ENCODE peak calls at places on chromosomes 2 and 18, in nine cellular contexts. E is choroid plexus epithelial cell, X is fibroblast of pulmonary artery, M is tibial artery, P is AG10803, R is lower lobe of right lung, N is thoracic aorta, H is transverse colon, A is endodermal cell. D is an unnamed sample.

GRCh38 chr2:165018207-165018606 is 62.9 kb upstream of the SLC38A11 start:
- DNase-seq in R (no peak), H (no peak), N (no peak), A (peak), E (peak), M (no peak), X (no peak), P (no peak), D (no peak)

GRCh38 chr2:235803028-235803427 is 309.2 kb downstream of the AGAP1 start:
- DNase-seq in P (no peak), N (no peak), E (peak), R (no peak), A (no peak), X (peak), M (no peak), H (no peak), D (peak)

GRCh38 chr2:63056309-63057065 is 5.9 kb downstream of the OTX1 start:
- DNase-seq in X (no peak), H (peak), A (peak), N (no peak), M (no peak), E (no peak), R (no peak), P (no peak), D (no peak)

GRCh38 chr2:27085670-27086089 is 892 bp upstream of the KHK start:
- DNase-seq in X (peak), A (peak), R (peak), N (no peak), P (peak), H (peak), M (peak), E (peak), D (peak)

GRCh38 chr18:50849448-50849847 is 29.5 kb upstream of the ME2 start:
- DNase-seq in X (peak), P (peak), R (no peak), H (no peak), A (no peak), E (peak), N (no peak), M (no peak), D (peak)

GRCh38 chr2:37720533-37721218 is 49.2 kb upstream of the CDC42EP3 start:
- DNase-seq in M (no peak), X (peak), R (no peak), P (peak), E (no peak), H (no peak), N (no peak), A (no peak), D (peak)

GRCh38 chr2:1366546-1367134 is 46.6 kb upstream of the TPO start:
- DNase-seq in A (no peak), H (peak), P (no peak), M (peak), X (no peak), N (no peak), R (peak), E (no peak), D (no peak)

GRCh38 chr2:112622528-112622849 is 23.2 kb upstream of the SLC20A1 start:
- DNase-seq in A (no peak), H (no peak), E (peak), X (peak), M (peak), N (no peak), R (no peak), P (peak), D (peak)

GRCh38 chr2:85998071-85998991 is 107.4 kb downstream of the POLR1A start:
- DNase-seq in N (no peak), H (peak), A (peak), R (no peak), M (peak), E (peak), X (peak), P (peak), D (peak)

GRCh38 chr18:63138469-63139340 is 180.9 kb downstream of the BCL2 start:
- DNase-seq in H (peak), E (peak), R (no peak), P (peak), A (peak), M (no peak), N (no peak), X (no peak), D (no peak)

GRCh38 chr2:209431701-209432100 is 7.9 kb downstream of the MAP2 start:
- DNase-seq in P (peak), R (no peak), E (peak), X (peak), H (no peak), A (no peak), N (no peak), M (no peak), D (no peak)

GRCh38 chr2:45258251-45258775 is 249.1 kb upstream of the SIX2 start:
- DNase-seq in M (no peak), P (no peak), E (no peak), X (no peak), H (no peak), N (no peak), R (no peak), A (no peak), D (no peak)

GRCh38 chr2:177338177-177338721 is 54.3 kb upstream of the AGPS start:
- DNase-seq in A (no peak), M (no peak), R (no peak), N (no peak), X (peak), H (no peak), P (peak), E (peak), D (peak)

GRCh38 chr18:9575558-9575957 is 38.8 kb downstream of the PPP4R1 start:
- DNase-seq in R (peak), E (peak), P (peak), X (peak), A (peak), M (peak), H (peak), N (peak), D (peak)

GRCh38 chr2:170468557-170468956 is 246.6 kb upstream of the SP5 start:
- DNase-seq in H (no peak), A (no peak), R (no peak), X (no peak), P (no peak), E (no peak), N (no peak), M (no peak), D (no peak)

GRCh38 chr2:113105047-113105446 is 22.4 kb upstream of the IL1RN start:
- DNase-seq in M (no peak), E (peak), P (peak), R (no peak), H (no peak), N (no peak), A (no peak), X (peak), D (peak)

GRCh38 chr2:75595541-75596395 is 35.0 kb upstream of the EVA1A start:
- DNase-seq in X (peak), A (no peak), E (peak), R (no peak), M (no peak), P (peak), H (no peak), N (no peak), D (peak)

GRCh38 chr2:30883822-30884221 is 76.6 kb upstream of the CAPN13 start:
- DNase-seq in P (no peak), R (no peak), H (no peak), E (no peak), M (no peak), X (no peak), A (no peak), N (no peak), D (no peak)

GRCh38 chr2:23417310-23417709 is 32.3 kb downstream of the KLHL29 start:
- DNase-seq in R (no peak), N (no peak), X (no peak), A (no peak), H (no peak), E (no peak), P (no peak), M (no peak), D (no peak)

GRCh38 chr2:23412556-23413155 is 27.7 kb downstream of the KLHL29 start:
- DNase-seq in R (no peak), E (peak), N (no peak), A (no peak), X (peak), M (no peak), H (no peak), P (peak), D (peak)

GRCh38 chr2:23414106-23414505 is 29.1 kb downstream of the KLHL29 start:
- DNase-seq in N (no peak), P (no peak), E (no peak), R (no peak), X (no peak), H (no peak), M (no peak), A (no peak), D (no peak)

GRCh38 chr2:23413641-23414040 is 28.7 kb downstream of the KLHL29 start:
- DNase-seq in E (no peak), H (no peak), N (no peak), X (no peak), R (no peak), A (no peak), M (no peak), P (no peak), D (no peak)

GRCh38 chr2:23414876-23415275 is 29.9 kb downstream of the KLHL29 start:
- DNase-seq in H (no peak), A (peak), N (no peak), X (no peak), M (no peak), E (no peak), P (peak), R (no peak), D (no peak)
- TF ChIP-seq CTCF in H (no peak), A (peak), N (no peak), X (peak), M (no peak), E (peak), P (no peak), R (no peak), D (peak)

GRCh38 chr2:98637401-98638144 is 29.2 kb downstream of the UNC50 start:
- DNase-seq in R (no peak), H (no peak), E (no peak), X (no peak), P (no peak), N (no peak), A (no peak), M (no peak), D (no peak)
- H3K4me3 ChIP-seq in R (no peak), H (no peak), E (no peak), X (no peak), P (no peak), N (no peak), A (no peak), M (no peak), D (no peak)

GRCh38 chr2:19774788-19775156 is 127.0 kb downstream of the TTC32 start:
- DNase-seq in E (peak), A (peak), M (no peak), P (no peak), R (no peak), H (no peak), X (no peak), N (no peak), D (no peak)
- TF ChIP-seq CTCF in E (no peak), A (no peak), M (no peak), P (peak), R (no peak), H (no peak), X (no peak), N (no peak), D (no peak)

GRCh38 chr2:229313591-229313990 is 42.5 kb upstream of the PID1 start:
- DNase-seq in N (no peak), R (no peak), M (no peak), E (peak), X (peak), H (no peak), A (no peak), P (peak), D (peak)
- H3K4me3 ChIP-seq in N (no peak), R (no peak), M (no peak), E (no peak), X (no peak), H (no peak), A (no peak), P (no peak), D (no peak)

GRCh38 chr2:222964632-222965031 is 87.4 kb upstream of the KCNE4 start:
- DNase-seq in N (no peak), R (no peak), E (no peak), P (no peak), X (no peak), A (no peak), M (no peak), H (no peak), D (no peak)

GRCh38 chr2:222960126-222960525 is 91.9 kb upstream of the KCNE4 start:
- DNase-seq in A (no peak), H (no peak), X (no peak), P (peak), M (no peak), N (no peak), E (peak), R (no peak), D (no peak)

DNA sequence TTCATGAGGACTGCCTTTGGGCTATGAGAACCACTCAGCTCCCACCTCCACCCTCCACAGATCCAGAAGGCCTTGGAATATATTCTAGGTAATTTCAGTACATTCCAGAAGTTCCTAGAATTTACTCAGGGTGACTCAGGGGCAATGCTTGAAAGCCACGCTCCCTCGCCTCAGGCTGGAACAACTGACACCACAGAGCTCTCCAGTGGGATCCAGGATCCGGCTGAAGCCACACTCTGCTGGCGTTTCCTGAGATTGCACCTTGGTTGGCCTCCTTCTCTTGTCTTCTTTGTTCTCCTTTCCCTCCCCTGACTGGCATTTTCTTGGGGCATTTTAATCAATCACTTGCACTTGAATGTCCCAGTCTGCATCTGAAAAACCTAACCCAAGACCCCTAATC is 92.6 kb upstream of the KCNE4 start:
- DNase-seq in M (no peak), P (peak), E (peak), A (peak), R (no peak), X (peak), N (no peak), H (no peak), D (peak)
- TF ChIP-seq CTCF in M (no peak), P (peak), E (peak), A (peak), R (no peak), X (peak), N (no peak), H (no peak), D (peak)

GRCh38 chr2:69916151-69916550 is 1.2 kb downstream of the MXD1 start:
- DNase-seq in H (no peak), E (no peak), X (no peak), R (no peak), P (no peak), N (no peak), A (no peak), M (no peak), D (no peak)
- H3K4me3 ChIP-seq in H (peak), E (peak), X (peak), R (peak), P (peak), N (peak), A (peak), M (peak), D (peak)

GRCh38 chr2:102703305-102703704 is 58.5 kb upstream of the TMEM182 start:
- DNase-seq in A (no peak), E (no peak), R (no peak), X (no peak), N (no peak), P (no peak), M (no peak), H (no peak), D (no peak)
- TF ChIP-seq CTCF in A (no peak), E (no peak), R (no peak), X (no peak), N (no peak), P (no peak), M (no peak), H (no peak), D (no peak)

DNA sequence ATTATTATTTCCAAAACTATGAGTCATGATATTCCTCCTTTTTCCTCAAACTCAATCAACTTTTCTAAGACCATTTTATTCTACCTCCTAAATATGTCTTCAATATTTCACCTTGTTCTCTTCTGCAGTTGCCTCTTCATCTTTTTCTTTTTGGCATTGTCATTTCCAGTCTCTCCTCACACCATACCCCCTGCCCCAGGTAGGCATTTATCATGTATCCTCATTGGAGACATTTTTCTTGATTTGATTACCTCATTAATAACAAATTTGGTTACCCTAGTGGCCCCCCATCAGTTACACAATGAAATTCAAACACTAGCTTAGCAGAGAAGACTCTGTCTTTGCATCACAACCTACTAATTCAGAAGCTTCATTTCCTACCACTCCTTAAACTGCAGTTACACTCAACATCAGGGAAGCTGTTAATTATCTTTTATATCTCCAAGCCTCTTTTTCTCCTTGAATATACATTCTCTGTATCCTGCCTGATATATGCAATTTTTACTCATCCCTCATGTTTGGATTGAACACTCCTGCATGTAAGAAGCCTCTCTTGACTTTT is 133.0 kb downstream of the IKZF2 start:
- DNase-seq in P (no peak), H (no peak), E (no peak), M (no peak), N (no peak), R (no peak), X (no peak), A (no peak), D (no peak)
- H3K4me3 ChIP-seq in P (no peak), H (no peak), E (no peak), M (no peak), N (no peak), R (no peak), X (no peak), A (no peak), D (no peak)

DNA sequence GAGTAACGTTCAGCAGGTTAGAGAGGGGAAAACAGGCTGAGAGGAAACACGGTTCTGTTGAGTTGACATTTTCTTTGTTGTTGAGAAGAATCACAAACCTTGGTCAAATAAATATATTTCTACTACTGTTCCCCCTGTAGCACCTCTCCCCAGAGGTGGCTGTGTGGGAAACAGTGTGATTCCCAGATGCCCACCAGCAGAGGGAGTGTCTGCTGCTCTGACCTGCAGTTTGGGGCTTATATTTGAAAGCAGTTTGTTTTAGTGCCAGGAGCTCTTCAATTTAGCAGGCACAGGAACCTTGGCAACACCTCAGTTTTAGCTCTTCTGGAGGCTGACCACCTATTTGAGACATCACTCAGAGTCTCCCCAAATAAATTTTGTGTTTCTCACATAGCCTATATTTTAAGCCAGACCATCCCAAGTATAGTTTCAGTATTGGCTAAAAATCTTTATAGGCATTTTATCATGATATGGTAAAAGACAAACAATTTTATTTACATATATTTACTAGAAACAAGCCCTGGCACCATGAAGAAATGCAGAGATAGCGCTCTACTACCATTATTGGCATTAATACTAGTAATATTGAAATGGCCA is 75.7 kb downstream of the PIK3C3 start:
- DNase-seq in A (peak), E (peak), R (no peak), N (no peak), X (peak), H (no peak), M (no peak), P (peak), D (peak)
- TF ChIP-seq CTCF in A (peak), E (peak), R (no peak), N (no peak), X (peak), H (no peak), M (no peak), P (peak), D (peak)

D was measured in cardiac fibroblast.